ENCODE peak calls at places on chromosome 6, in five cellular contexts. J, A, Z, K and O are unnamed samples.

GRCh38 chr6:45981046-45981445 is 34.6 kb downstream of the CLIC5 start:
- DNase-seq in J (no peak), Z (no peak), K (no peak), A (no peak), O (no peak)

GRCh38 chr6:153027480-153027879 is 25.0 kb upstream of the MTRF1L start:
- DNase-seq in A (no peak), Z (no peak), J (no peak), K (no peak), O (no peak)

GRCh38 chr6:15685629-15686028 is 22.8 kb upstream of the DTNBP1 start:
- DNase-seq in A (no peak), K (no peak), Z (no peak), J (no peak), O (no peak)

GRCh38 chr6:168756009-168756634 is 315.1 kb downstream of the SMOC2 start:
- DNase-seq in K (no peak), J (no peak), Z (no peak), A (no peak), O (no peak)

GRCh38 chr6:101396552-101397173 is 3.2 kb downstream of the GRIK2 start:
- DNase-seq in Z (peak; percentile 36), A (peak; percentile 35), K (no peak), J (no peak), O (peak; percentile 84)

GRCh38 chr6:36204068-36204753 is 7.7 kb downstream of the BRPF3 start:
- DNase-seq in A (no peak), Z (no peak), J (no peak), K (no peak), O (no peak)

GRCh38 chr6:107560657-107561056 is 70.7 kb downstream of the SOBP start:
- DNase-seq in Z (no peak), A (no peak), J (no peak), K (no peak), O (no peak)

GRCh38 chr6:168192195-168192900 is 113.3 kb upstream of the FRMD1 start:
- DNase-seq in Z (no peak), J (peak; percentile 14), K (no peak), A (no peak), O (no peak)

GRCh38 chr6:37936909-37937308 is 117.4 kb downstream of the ZFAND3 start:
- DNase-seq in Z (no peak), J (no peak), K (no peak), A (no peak), O (no peak)

GRCh38 chr6:20632696-20633095 is 98.4 kb downstream of the CDKAL1 start:
- DNase-seq in Z (no peak), A (no peak), K (no peak), J (no peak), O (no peak)

GRCh38 chr6:151682251-151682650 is 125.2 kb upstream of the ESR1 start:
- DNase-seq in K (no peak), J (no peak), Z (no peak), A (no peak), O (no peak)

GRCh38 chr6:53718597-53719460 is 53.3 kb upstream of the KLHL31 start:
- DNase-seq in J (peak; percentile 45), K (peak; percentile 65), A (peak; percentile 48), Z (peak; percentile 72), O (peak; percentile 89)

GRCh38 chr6:142871910-142872331 is 73.1 kb downstream of the HIVEP2 start:
- DNase-seq in K (no peak), A (no peak), J (no peak), Z (peak; percentile 83), O (no peak)

GRCh38 chr6:17389274-17389847 is 4.0 kb upstream of the CAP2 start:
- DNase-seq in J (no peak), K (no peak), Z (no peak), A (no peak), O (peak; percentile 98)

GRCh38 chr6:73234732-73235131 is 9.4 kb upstream of the KHDC1L start:
- DNase-seq in A (no peak), J (no peak), Z (no peak), K (no peak), O (no peak)

GRCh38 chr6:155311076-155311475 is 3.2 kb downstream of the TFB1M start:
- DNase-seq in K (no peak), Z (no peak), A (no peak), J (no peak), O (no peak)

GRCh38 chr6:2795162-2795561 is 30.0 kb downstream of the WRNIP1 start:
- DNase-seq in K (no peak), A (no peak), J (no peak), Z (no peak), O (no peak)

GRCh38 chr6:2791124-2792050 is 26.2 kb downstream of the WRNIP1 start:
- DNase-seq in Z (peak; percentile 81), J (peak; percentile 77), K (peak; percentile 75), A (peak; percentile 80), O (peak; percentile 77)

GRCh38 chr6:2792330-2792729 is 27.1 kb downstream of the WRNIP1 start:
- DNase-seq in J (no peak), Z (no peak), A (no peak), K (peak; percentile 27), O (no peak)

GRCh38 chr6:2794171-2794730 is 29.1 kb downstream of the WRNIP1 start:
- DNase-seq in Z (no peak), A (no peak), J (no peak), K (no peak), O (no peak)

DNA sequence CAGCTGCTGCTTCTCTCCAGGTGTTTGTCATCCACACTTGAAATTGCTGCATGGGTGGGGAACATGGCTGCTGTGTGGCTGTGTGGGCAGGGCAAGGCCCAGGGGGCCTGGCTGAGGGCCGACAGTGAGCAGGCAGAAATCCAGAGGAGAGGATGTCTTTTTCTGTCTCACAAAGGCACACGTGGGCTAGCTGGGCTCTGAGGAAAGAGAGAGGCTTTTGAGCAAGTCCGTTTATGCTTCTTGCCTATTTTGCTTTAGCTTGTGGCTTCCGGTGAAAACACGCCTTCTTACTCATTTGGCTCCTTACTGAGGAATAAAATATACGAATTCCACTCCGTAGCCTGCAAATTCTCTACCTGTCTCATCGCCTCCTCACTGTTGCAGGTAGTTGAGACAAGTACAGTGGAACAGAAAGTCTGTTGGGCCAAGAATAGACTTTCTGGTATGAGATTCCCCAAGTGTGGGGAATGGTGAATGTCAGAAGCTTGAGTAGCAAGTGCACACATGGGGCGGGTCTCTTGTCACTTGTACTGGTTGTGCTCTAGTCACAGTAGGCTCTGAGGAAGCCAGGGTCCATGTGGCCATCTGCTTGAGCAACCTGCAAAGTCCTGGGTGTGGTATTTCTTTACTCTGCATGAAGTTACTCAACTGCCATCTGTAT is 28.4 kb downstream of the WRNIP1 start:
- DNase-seq in J (no peak), A (no peak), K (no peak), Z (no peak), O (no peak)
- TF ChIP-seq JUND in J (no peak), A (no peak), K (no peak), Z (no peak), O (no peak)

GRCh38 chr6:42046491-42047219 is 3.7 kb upstream of the TAF8 start:
- DNase-seq in A (peak; percentile 52), K (no peak), J (no peak), Z (no peak), O (no peak)

GRCh38 chr6:42043787-42044475 is 6.4 kb upstream of the TAF8 start:
- DNase-seq in J (peak; percentile 92), K (peak; percentile 62), A (peak; percentile 88), Z (peak; percentile 88), O (peak; percentile 90)

GRCh38 chr6:42047790-42048405 is 2.4 kb upstream of the TAF8 start:
- DNase-seq in A (no peak), K (no peak), J (peak; percentile 53), Z (no peak), O (no peak)

GRCh38 chr6:42047220-42047590 is 3.1 kb upstream of the TAF8 start:
- DNase-seq in Z (no peak), K (no peak), A (no peak), J (no peak), O (no peak)

GRCh38 chr6:42045538-42046460 is 4.5 kb upstream of the TAF8 start:
- DNase-seq in A (no peak), Z (no peak), J (no peak), K (peak; percentile 33), O (peak; percentile 28)
- TF ChIP-seq JUND in A (no peak), Z (no peak), J (no peak), K (no peak), O (no peak)

GRCh38 chr6:2973656-2974055 is 2.3 kb upstream of the SERPINB6 start:
- DNase-seq in Z (no peak), K (no peak), J (no peak), A (peak; percentile 48), O (no peak)
- TF ChIP-seq JUND in Z (no peak), K (no peak), J (no peak), A (no peak), O (no peak)

DNA sequence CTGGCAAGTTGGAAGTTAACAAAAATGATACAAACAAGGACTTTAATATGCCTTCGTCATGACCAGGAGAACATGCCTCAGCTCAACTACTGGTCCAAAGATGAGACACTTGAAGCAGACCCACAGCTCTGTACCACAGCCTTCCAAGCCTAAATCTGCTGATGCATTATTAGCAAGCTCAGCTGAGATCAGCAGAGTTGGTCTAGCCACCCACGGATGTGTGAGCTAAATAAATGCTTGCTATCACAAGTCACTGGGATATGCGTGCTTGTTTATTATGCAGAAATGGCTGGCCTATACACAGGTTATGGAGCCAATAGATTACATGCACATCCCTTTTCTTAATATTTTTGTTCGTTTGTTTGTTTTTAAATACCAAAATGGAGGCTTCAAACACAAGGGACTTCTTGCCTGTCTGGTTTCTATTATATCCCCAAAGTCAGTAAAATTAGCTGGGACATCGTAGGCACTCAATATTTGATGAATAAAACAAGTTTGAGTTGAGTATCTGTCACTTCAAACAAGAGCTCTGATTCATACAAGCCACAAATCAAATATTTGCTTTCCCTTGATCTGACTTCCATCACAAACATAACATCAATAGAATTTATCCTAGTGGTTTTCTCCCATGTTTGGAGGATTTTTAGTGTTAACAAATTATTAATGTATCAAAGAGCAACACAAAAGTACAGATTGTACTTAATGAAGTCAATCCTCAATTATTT is 117.7 kb upstream of the PRDM1 start:
- DNase-seq in K (no peak), Z (peak; percentile 49), J (no peak), A (no peak), O (no peak)
- TF ChIP-seq JUND in K (no peak), Z (no peak), J (no peak), A (no peak), O (no peak)

GRCh38 chr6:89509719-89510339 is 76.9 kb downstream of the ANKRD6 start:
- DNase-seq in K (no peak), Z (peak; percentile 68), A (peak; percentile 15), J (peak; percentile 24), O (peak; percentile 69)
- TF ChIP-seq JUND in K (no peak), Z (no peak), A (no peak), J (no peak), O (no peak)

GRCh38 chr6:164214066-164214465 is 799.5 kb downstream of the QKI start:
- DNase-seq in J (no peak), Z (no peak), K (no peak), A (no peak), O (no peak)

GRCh38 chr6:164207024-164207423 is 792.5 kb downstream of the QKI start:
- DNase-seq in K (no peak), Z (no peak), J (no peak), A (no peak), O (no peak)

GRCh38 chr6:164210323-164210722 is 795.8 kb downstream of the QKI start:
- DNase-seq in Z (no peak), A (no peak), J (no peak), K (no peak), O (no peak)

GRCh38 chr6:164208371-164208770 is 793.9 kb downstream of the QKI start:
- DNase-seq in K (no peak), J (no peak), A (no peak), Z (no peak), O (no peak)
- TF ChIP-seq JUND in K (no peak), J (no peak), A (no peak), Z (no peak), O (no peak)